ENCODE peak calls at places on chromosome 19, in eight cellular contexts. T is right cardiac atrium; D is GM12878; V is left ventricle myocardium superior; S is T-helper 17 cell; B is natural killer cell; R is stimulated activated naive CD8-positive, alpha-beta T cell treated with anti-CD3 and anti-CD28 coated beads, Interleukin-15, Interleukin-2, amounts not matched to agents 100 U/mL and 50 U/mL, for 24 hours; O is RWPE2. I is an unnamed sample.

GRCh38 chr19:35070471-35070870 is 28.9 kb downstream of the HPN start:
- ATAC-seq in T (no peak), D (no peak), V (no peak), S (no peak), B (no peak), R (no peak), O (no peak), I (no peak)

GRCh38 chr19:3361384-3362216 is 4.8 kb upstream of the NFIC start:
- ATAC-seq in T (no peak), D (no peak), V (peak), S (no peak), B (peak), R (no peak), O (no peak), I (no peak)

GRCh38 chr19:23260956-23261355 is 10.8 kb upstream of the ZNF724 start:
- ATAC-seq in T (no peak), D (no peak), V (no peak), S (no peak), B (no peak), R (no peak), O (no peak), I (no peak)

GRCh38 chr19:28686741-28687140 is 526.2 kb downstream of the UQCRFS1 start:
- ATAC-seq in T (no peak), D (no peak), V (no peak), S (no peak), B (no peak), R (no peak), O (no peak), I (no peak)

GRCh38 chr19:15810335-15810734 is 5.1 kb downstream of the OR10H1 start:
- ATAC-seq in T (no peak), D (no peak), V (no peak), S (no peak), B (no peak), R (no peak), O (peak), I (no peak)

GRCh38 chr19:10625762-10626138 is 397 bp downstream of the SLC44A2 start:
- ATAC-seq in T (peak), D (no peak), V (peak), S (no peak), B (no peak), R (no peak), O (peak), I (no peak)

GRCh38 chr19:23557381-23557780 is 129.6 kb downstream of the ZNF675 start:
- ATAC-seq in T (no peak), D (no peak), V (no peak), S (no peak), B (no peak), R (no peak), O (no peak), I (no peak)

GRCh38 chr19:1227313-1227626 is 10.5 kb downstream of the CBARP start:
- ATAC-seq in T (no peak), D (no peak), V (no peak), S (no peak), B (no peak), R (no peak), O (no peak), I (no peak)

GRCh38 chr19:13089139-13089856 is 13.4 kb downstream of the LYL1 start:
- ATAC-seq in T (no peak), D (peak), V (no peak), S (peak), B (peak), R (peak), O (peak), I (no peak)

GRCh38 chr19:38375098-38375493 is 725 bp downstream of the PSMD8 start:
- ATAC-seq in T (no peak), D (peak), V (peak), S (no peak), B (no peak), R (no peak), O (peak), I (no peak)

GRCh38 chr19:7993560-7993959 is 11.9 kb downstream of the ELAVL1 start:
- ATAC-seq in T (peak), D (no peak), V (peak), S (no peak), B (no peak), R (no peak), O (no peak), I (no peak)

GRCh38 chr19:15532779-15533521 is 24.6 kb downstream of the CYP4F22 start:
- ATAC-seq in T (no peak), D (no peak), V (no peak), S (no peak), B (no peak), R (peak), O (peak), I (no peak)

GRCh38 chr19:7759156-7759555 is 3.9 kb upstream of the CLEC4M start:
- ATAC-seq in T (no peak), D (no peak), V (no peak), S (no peak), B (no peak), R (no peak), O (no peak), I (no peak)

GRCh38 chr19:2960120-2960519 is 15.3 kb upstream of the ZNF77 start:
- ATAC-seq in T (no peak), D (no peak), V (no peak), S (no peak), B (no peak), R (no peak), O (no peak), I (no peak)

GRCh38 chr19:51948979-51949378 is 21.7 kb downstream of the ZNF613 start:
- ATAC-seq in T (peak), D (no peak), V (peak), S (no peak), B (no peak), R (no peak), O (no peak), I (no peak)

GRCh38 chr19:13001502-13002388 is 6.5 kb downstream of the NFIX start:
- ATAC-seq in T (peak), D (no peak), V (peak), S (no peak), B (no peak), R (no peak), O (no peak), I (no peak)

GRCh38 chr19:33159893-33160292 is 28.0 kb downstream of the WDR88 start:
- ATAC-seq in T (no peak), D (no peak), V (no peak), S (no peak), B (no peak), R (no peak), O (no peak), I (no peak)

GRCh38 chr19:49398931-49399330 is 10.9 kb downstream of the KASH5 start:
- ATAC-seq in T (no peak), D (no peak), V (no peak), S (no peak), B (no peak), R (no peak), O (no peak), I (no peak)

GRCh38 chr19:44576843-44577565 is 36.4 kb upstream of the IGSF23 start:
- ATAC-seq in T (peak), D (peak), V (peak), S (no peak), B (peak), R (no peak), O (peak), I (no peak)

GRCh38 chr19:5864725-5865486 is 5.4 kb downstream of the FUT5 start:
- ATAC-seq in T (no peak), D (no peak), V (no peak), S (no peak), B (peak), R (no peak), O (no peak), I (no peak)

GRCh38 chr19:45742969-45743368 is 9.7 kb downstream of the MEIOSIN start:
- ATAC-seq in T (no peak), D (no peak), V (no peak), S (no peak), B (no peak), R (no peak), O (no peak), I (no peak)

GRCh38 chr19:44912854-44913253 is 1.6 kb upstream of the APOC1 start:
- ATAC-seq in T (no peak), D (no peak), V (peak), S (no peak), B (no peak), R (no peak), O (no peak), I (no peak)

GRCh38 chr19:4267901-4268815 is 10.9 kb upstream of the SHD start:
- ATAC-seq in T (peak), D (no peak), V (no peak), S (no peak), B (no peak), R (no peak), O (no peak), I (no peak)

GRCh38 chr19:17306285-17306714 is 628 bp downstream of the MRPL34 start:
- ATAC-seq in T (no peak), D (no peak), V (no peak), S (no peak), B (no peak), R (no peak), O (no peak), I (no peak)

GRCh38 chr19:36009220-36009619 is 607 bp upstream of the SYNE4 start:
- ATAC-seq in T (peak), D (peak), V (peak), S (peak), B (peak), R (no peak), O (peak), I (peak)

GRCh38 chr19:3065675-3066357 is 3.5 kb upstream of the TLE5 start:
- ATAC-seq in T (no peak), D (peak), V (no peak), S (no peak), B (no peak), R (no peak), O (no peak), I (peak)

GRCh38 chr19:3593156-3593555 is 7.9 kb downstream of the GIPC3 start:
- ATAC-seq in T (peak), D (no peak), V (no peak), S (no peak), B (no peak), R (no peak), O (no peak), I (no peak)

GRCh38 chr19:30549151-30549550 is 177.0 kb downstream of the ZNF536 start:
- ATAC-seq in T (no peak), D (no peak), V (no peak), S (no peak), B (no peak), R (no peak), O (no peak), I (no peak)

GRCh38 chr19:50549059-50549926 is 18.9 kb downstream of the LRRC4B start:
- ATAC-seq in T (no peak), D (no peak), V (no peak), S (no peak), B (no peak), R (no peak), O (no peak), I (no peak)